ENCODE peak calls at places on chromosome 12, in five cellular contexts. V is WTC11; R is stimulated activated CD4-positive, alpha-beta T cell treated with anti-CD3 and anti-CD28 coated beads, Interleukin-1b, Interleukin-23, amount 100 ng/mL, for 1 hour; K is kidney glomerular epithelial cell; Y is ovary. N is an unnamed sample.

GRCh38 chr12:19005257-19005801 is 124.2 kb upstream of the PLEKHA5 start:
- DNase-seq in R (no peak), V (no peak), K (no peak), Y (no peak), N (no peak)

GRCh38 chr12:78308701-78309100 is 478.0 kb downstream of the NAV3 start:
- DNase-seq in R (no peak), K (no peak), V (no peak), Y (no peak), N (no peak)

GRCh38 chr12:121025442-121026226 is 9.3 kb upstream of the C12orf43 start:
- DNase-seq in V (no peak), K (no peak), Y (no peak), R (no peak), N (no peak)

GRCh38 chr12:121165316-121165715 is 32.6 kb downstream of the P2RX7 start:
- DNase-seq in K (no peak), V (no peak), R (no peak), Y (no peak), N (peak)

GRCh38 chr12:7352661-7353060 is 48.8 kb downstream of the ACSM4 start:
- DNase-seq in R (no peak), Y (no peak), V (no peak), K (no peak), N (no peak)

GRCh38 chr12:84502180-84502857 is 410.3 kb downstream of the SLC6A15 start:
- DNase-seq in R (no peak), Y (no peak), K (no peak), V (no peak), N (no peak)

GRCh38 chr12:131832393-131833231 is 4.4 kb downstream of the MMP17 start:
- DNase-seq in V (no peak), K (no peak), Y (peak), R (no peak), N (peak)

GRCh38 chr12:86597431-86597830 is 341.2 kb upstream of the MGAT4C start:
- DNase-seq in K (no peak), V (no peak), Y (no peak), R (no peak), N (no peak)

GRCh38 chr12:88206636-88207035 is 64.5 kb downstream of the TMTC3 start:
- DNase-seq in K (no peak), R (no peak), Y (no peak), V (no peak), N (no peak)

GRCh38 chr12:4962539-4963486 is 53.1 kb downstream of the KCNA1 start:
- DNase-seq in K (no peak), Y (no peak), R (no peak), V (no peak), N (no peak)

GRCh38 chr12:578743-579449 is 84.3 kb downstream of the NINJ2 start:
- DNase-seq in V (no peak), Y (no peak), K (no peak), R (no peak), N (no peak)